ENCODE peak calls at places on chromosomes 13 and 19, in six cellular contexts. V is mammary epithelial cell, T is ovary, M is cardiac muscle cell, C is heart right ventricle, N is PC-3. S is an unnamed sample.

GRCh38 chr19:35045667-35046300 is 4.3 kb downstream of the HPN start:
- DNase-seq in V (peak; percentile 35), T (no peak), M (no peak), C (no peak), N (peak; percentile 24), S (peak; percentile 42)

GRCh38 chr13:20826810-20827560 is 53.2 kb upstream of the EEF1AKMT1 start:
- DNase-seq in V (peak; percentile 2), T (no peak), M (no peak), C (no peak), N (no peak), S (no peak)

GRCh38 chr19:1102407-1103106 is 1.2 kb upstream of the GPX4 start:
- DNase-seq in V (peak; percentile 99), T (peak; percentile 77), M (no peak), C (no peak), N (peak; percentile 96), S (peak; percentile 96)

GRCh38 chr19:49364083-49364687 is 508 bp downstream of the DKKL1 start:
- DNase-seq in V (no peak), T (peak; percentile 41), M (no peak), C (no peak), N (no peak), S (no peak)

GRCh38 chr13:99145461-99145860 is 55.2 kb upstream of the UBAC2 start:
- DNase-seq in V (no peak), T (no peak), M (no peak), C (no peak), N (no peak), S (no peak)

GRCh38 chr19:51142119-51142518 is at the start of gene SIGLEC7:
- DNase-seq in V (no peak), T (no peak), M (no peak), C (peak; percentile 29), N (no peak), S (no peak)

GRCh38 chr13:108495686-108496363 is 133.6 kb upstream of the MYO16 start:
- DNase-seq in V (no peak), T (no peak), M (peak; percentile 28), C (no peak), N (no peak), S (peak; percentile 5)

GRCh38 chr19:30423481-30423880 is 51.3 kb downstream of the ZNF536 start:
- DNase-seq in V (no peak), T (no peak), M (no peak), C (peak; percentile 22), N (no peak), S (no peak)

GRCh38 chr19:36773223-36773579 is 594 bp upstream of the ZNF850 start:
- DNase-seq in V (no peak), T (no peak), M (no peak), C (no peak), N (no peak), S (no peak)

GRCh38 chr19:51271015-51271600 is 20.2 kb downstream of the SIGLECL1 start:
- DNase-seq in V (no peak), T (no peak), M (no peak), C (no peak), N (no peak), S (no peak)

GRCh38 chr13:108525867-108526266 is 103.5 kb upstream of the MYO16 start:
- DNase-seq in V (no peak), T (no peak), M (no peak), C (no peak), N (no peak), S (no peak)

GRCh38 chr19:55085923-55086715 is 10.4 kb downstream of the EPS8L1 start:
- DNase-seq in V (no peak), T (no peak), M (no peak), C (no peak), N (no peak), S (no peak)
- H3K4me3 ChIP-seq in V (no peak overlapping the region), T (peak overlapping the region; percentile 29), M (peak overlapping the region; percentile 36), C (peak overlapping the region; percentile 52), N (no peak overlapping the region), S (peak overlapping the region; percentile 59)

GRCh38 chr19:44891016-44891882 is at the start of gene TOMM40:
- DNase-seq in V (no peak), T (peak; percentile 100), M (peak; percentile 100), C (no peak), N (no peak), S (peak; percentile 100)
- TF ChIP-seq CTCF in V (no peak), T (peak; percentile 14), M (no peak), C (no peak), N (no peak), S (no peak)

DNA sequence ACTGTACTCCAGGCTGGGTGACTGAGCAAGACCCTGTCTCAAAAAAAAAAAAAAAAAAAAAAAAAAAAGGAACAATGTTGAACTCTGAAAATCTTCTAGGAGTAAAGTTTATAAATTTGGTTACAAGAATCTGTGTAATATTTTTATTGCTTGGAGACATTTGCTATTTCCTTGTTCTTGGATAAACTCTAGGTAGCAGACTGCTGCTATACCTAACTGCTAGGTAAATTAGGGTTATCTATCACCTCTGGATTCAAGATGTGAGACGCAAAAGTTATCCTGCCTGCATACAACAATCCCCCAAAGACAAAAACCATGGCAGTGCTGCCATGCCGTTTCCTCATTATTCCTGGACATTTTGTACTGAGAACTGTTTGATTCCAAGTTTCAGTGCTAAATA is 33.7 kb downstream of the UBL3 start:
- DNase-seq in V (no peak), T (no peak), M (no peak), C (no peak), N (no peak), S (no peak)
- H3K27ac ChIP-seq in V (no peak overlapping the region), T (no peak overlapping the region), M (no peak overlapping the region), C (no peak overlapping the region), N (no peak overlapping the region), S (no peak overlapping the region)

GRCh38 chr13:96966415-96967102 is 27.7 kb downstream of the OXGR1 start:
- DNase-seq in V (no peak), T (no peak), M (no peak), C (no peak), N (no peak), S (no peak)
- H3K4me3 ChIP-seq in V (no peak overlapping the region), T (no peak overlapping the region), M (no peak overlapping the region), C (no peak overlapping the region), N (no peak overlapping the region), S (no peak overlapping the region)

GRCh38 chr13:76885203-76886004 is 801 bp downstream of the KCTD12 start:
- DNase-seq in V (peak; percentile 74), T (peak; percentile 77), M (peak; percentile 72), C (peak; percentile 82), N (peak; percentile 51), S (peak; percentile 67)

GRCh38 chr13:76884571-76885202 is 1.5 kb downstream of the KCTD12 start:
- DNase-seq in V (peak; percentile 40), T (peak; percentile 34), M (peak; percentile 1), C (peak; percentile 11), N (peak; percentile 16), S (no peak)

GRCh38 chr13:76886005-76886291 is 257 bp downstream of the KCTD12 start:
- DNase-seq in V (no peak), T (no peak), M (no peak), C (no peak), N (no peak), S (no peak)

GRCh38 chr13:76882431-76882830 is 3.8 kb downstream of the KCTD12 start:
- DNase-seq in V (no peak), T (no peak), M (no peak), C (no peak), N (no peak), S (peak; percentile 28)

DNA sequence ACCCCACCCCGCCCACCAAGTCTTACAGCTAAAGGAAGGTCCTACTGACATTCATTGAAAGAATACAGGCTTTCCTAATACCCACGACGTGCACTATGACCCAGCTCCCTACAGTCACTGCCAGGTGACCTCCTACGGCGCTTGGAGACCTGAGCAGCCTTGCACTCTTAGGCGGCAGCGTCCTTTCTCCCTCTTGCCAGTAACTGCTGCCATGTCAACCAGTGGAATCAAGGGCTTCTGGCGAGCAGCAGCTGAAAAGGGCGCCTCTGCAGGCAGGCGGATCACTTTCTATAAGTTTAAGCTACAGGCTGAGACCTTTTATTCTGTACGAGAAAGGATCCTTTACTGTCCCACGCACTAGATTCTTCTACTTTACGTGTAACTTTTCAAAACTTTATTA is 2.0 kb downstream of the KCTD12 start:
- DNase-seq in V (peak; percentile 49), T (peak; percentile 31), M (peak; percentile 73), C (peak; percentile 45), N (no peak), S (peak; percentile 29)
- TF ChIP-seq CTCF in V (peak; percentile 72), T (no peak), M (peak; percentile 68), C (no peak), N (no peak), S (peak; percentile 70)

GRCh38 chr13:35768126-35768525 is 291.6 kb upstream of the MAB21L1 start:
- DNase-seq in V (no peak), T (no peak), M (no peak), C (no peak), N (no peak), S (no peak)

GRCh38 chr13:35769812-35770211 is 293.3 kb upstream of the MAB21L1 start:
- DNase-seq in V (no peak), T (no peak), M (no peak), C (no peak), N (no peak), S (no peak)

GRCh38 chr13:35768551-35768950 is 292.1 kb upstream of the MAB21L1 start:
- DNase-seq in V (no peak), T (no peak), M (no peak), C (no peak), N (no peak), S (peak; percentile 64)

GRCh38 chr13:35770756-35771291 is 294.3 kb upstream of the MAB21L1 start:
- DNase-seq in V (no peak), T (no peak), M (no peak), C (no peak), N (no peak), S (no peak)

GRCh38 chr13:35771898-35772297 is 295.4 kb upstream of the MAB21L1 start:
- DNase-seq in V (peak; percentile 65), T (no peak), M (no peak), C (no peak), N (peak; percentile 72), S (peak; percentile 87)
- H3K27ac ChIP-seq in V (no peak overlapping the region), T (no peak overlapping the region), M (no peak overlapping the region), C (no peak overlapping the region), N (no peak overlapping the region), S (peak overlapping the region; percentile 60)

DNA sequence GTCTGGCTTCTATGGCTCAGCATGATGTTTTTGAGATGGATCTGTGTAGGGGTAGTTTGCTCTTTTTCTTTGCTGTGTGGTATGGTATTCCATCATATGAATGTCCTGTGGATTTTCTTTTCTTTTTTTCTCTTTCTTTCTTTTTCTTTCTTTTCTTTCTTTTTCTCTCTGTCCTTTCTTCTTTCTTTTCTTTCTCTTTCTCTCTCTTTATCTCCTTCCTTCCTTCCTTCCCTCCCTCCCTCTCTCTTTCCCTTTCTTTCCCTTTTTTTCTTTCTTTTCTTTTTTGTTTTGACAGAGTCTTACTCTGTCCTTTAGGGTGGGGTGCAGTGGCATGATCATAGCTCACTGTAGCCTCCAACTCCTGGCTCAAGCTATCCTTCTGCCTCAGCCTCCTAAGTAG is 9.0 kb upstream of the HNRNPUL1 start:
- DNase-seq in V (no peak), T (no peak), M (no peak), C (no peak), N (no peak), S (no peak)
- H3K4me3 ChIP-seq in V (no peak overlapping the region), T (no peak overlapping the region), M (no peak overlapping the region), C (no peak overlapping the region), N (no peak overlapping the region), S (no peak overlapping the region)

GRCh38 chr19:6047741-6048231 is 62.5 kb downstream of the RFX2 start:
- DNase-seq in V (no peak), T (no peak), M (peak; percentile 70), C (no peak), N (peak; percentile 80), S (peak; percentile 28)
- TF ChIP-seq CTCF in V (peak; percentile 70), T (no peak), M (peak; percentile 78), C (peak; percentile 43), N (peak; percentile 100), S (peak; percentile 91)